ENCODE peak calls at places on chromosomes 1 and 21, in five cellular contexts. N is mammary epithelial cell, R is NCI-H2081, S is EH, V is GM13977. T is an unnamed sample.

GRCh38 chr1:165871311-165872067 is 44.1 kb downstream of the UCK2 start:
- DNase-seq in V (no peak), N (peak), R (peak), S (peak), T (peak)

GRCh38 chr1:198084509-198084908 is 72.3 kb upstream of the NEK7 start:
- DNase-seq in N (no peak), R (no peak), S (no peak), V (no peak), T (no peak)

GRCh38 chr1:228902781-228903572 is 167.7 kb downstream of the RHOU start:
- DNase-seq in R (peak), N (peak), S (peak), V (no peak), T (peak)

GRCh38 chr1:8197493-8198282 is 120.2 kb upstream of the SLC45A1 start:
- DNase-seq in R (no peak), S (peak), V (no peak), N (peak), T (no peak)

GRCh38 chr1:42933610-42934009 is 25.1 kb downstream of the SLC2A1 start:
- DNase-seq in N (no peak), V (no peak), R (no peak), S (no peak), T (no peak)

GRCh38 chr1:37410080-37410479 is 64.3 kb upstream of the ZC3H12A start:
- DNase-seq in R (no peak), S (peak), V (no peak), N (no peak), T (peak)

GRCh38 chr1:17420361-17420760 is 19.1 kb downstream of the RCC2 start:
- DNase-seq in R (no peak), S (no peak), V (no peak), N (no peak), T (no peak)

GRCh38 chr1:119327436-119328155 is 41.0 kb upstream of the HAO2 start:
- DNase-seq in S (peak), V (no peak), N (no peak), R (no peak), T (peak)

GRCh38 chr21:31136891-31137290 is 98.6 kb upstream of the KRTAP19-8 start:
- DNase-seq in N (no peak), V (peak), S (no peak), R (peak), T (no peak)

GRCh38 chr21:14767192-14767852 is 221.2 kb upstream of the SAMSN1 start:
- DNase-seq in N (no peak), V (no peak), R (no peak), S (no peak), T (no peak)

GRCh38 chr1:55129194-55129728 is 85.9 kb downstream of the USP24 start:
- DNase-seq in N (no peak), S (peak), R (no peak), V (no peak), T (no peak)

GRCh38 chr1:103156966-103157365 is 48.6 kb upstream of the COL11A1 start:
- DNase-seq in N (peak), V (no peak), S (peak), R (no peak), T (no peak)

GRCh38 chr1:17222557-17222956 is 17.6 kb downstream of the PADI1 start:
- DNase-seq in V (no peak), R (no peak), N (no peak), S (no peak), T (no peak)

GRCh38 chr1:93680121-93681094 is 1.2 kb downstream of the BCAR3 start:
- DNase-seq in V (peak), N (peak), R (no peak), S (peak), T (peak)

GRCh38 chr1:29122662-29122986 is 1.1 kb downstream of the TMEM200B start:
- DNase-seq in V (peak), S (peak), R (no peak), N (peak), T (peak)

GRCh38 chr1:65459397-65459768 is 38.9 kb downstream of the LEPR start:
- DNase-seq in V (peak), N (peak), R (peak), S (peak), T (no peak)

GRCh38 chr1:191582169-191582568 is 576.1 kb upstream of the RGS18 start:
- DNase-seq in R (no peak), V (no peak), N (no peak), S (no peak), T (no peak)

GRCh38 chr1:229196404-229197224 is 74.3 kb upstream of the RAB4A start:
- DNase-seq in N (no peak), V (no peak), R (no peak), S (no peak), T (no peak)

GRCh38 chr1:41731631-41732030 is 187.1 kb downstream of the HIVEP3 start:
- DNase-seq in N (no peak), S (no peak), R (no peak), V (no peak), T (no peak)

GRCh38 chr1:67724928-67725560 is 40.0 kb downstream of the GADD45A start:
- DNase-seq in R (peak), S (peak), N (peak), V (no peak), T (no peak)

GRCh38 chr1:18976096-18976495 is 19.6 kb upstream of the IFFO2 start:
- DNase-seq in R (no peak), N (no peak), V (no peak), S (no peak), T (no peak)

GRCh38 chr1:29590583-29591555 is 354.5 kb downstream of the PTPRU start:
- DNase-seq in S (peak), N (peak), V (no peak), R (no peak), T (no peak)

GRCh38 chr21:46063734-46064680 is 33.9 kb upstream of the COL6A2 start:
- DNase-seq in V (no peak), N (no peak), R (no peak), S (no peak), T (no peak)

GRCh38 chr1:197526736-197527371 is 248.4 kb downstream of the DENND1B start:
- DNase-seq in R (peak), S (peak), N (peak), V (peak), T (no peak)

GRCh38 chr1:164137273-164137947 is 421.6 kb upstream of the PBX1 start:
- DNase-seq in V (no peak), N (no peak), R (peak), S (no peak), T (no peak)

T was measured in head of caudate nucleus.